ENCODE peak calls at places on chromosome 21, in nine cellular contexts. C is testis; A is HFFc6; Q is brain microvascular endothelial cell; L is suprapubic skin; X is heart right ventricle; K is NCI-H510A; I is CD4-positive, alpha-beta T cell; J is putamen. V is an unnamed sample.
A peak's percentile ranks its signal among the peaks of the same experiment; 100 is the strongest.

GRCh38 chr21:38254970-38255369 is 1.8 kb upstream of the KCNJ15 start:
- DNase-seq in C (no peak), A (no peak), Q (no peak), L (no peak), X (no peak), K (no peak), I (no peak), J (no peak), V (no peak)

GRCh38 chr21:33761104-33762036 is 119.1 kb downstream of the ITSN1 start:
- DNase-seq in C (no peak), A (peak; percentile 96), Q (peak; percentile 95), L (no peak), X (no peak), K (peak; percentile 50), I (no peak), J (peak; percentile 32), V (peak; percentile 97)

GRCh38 chr21:45295576-45296365 is 8.1 kb upstream of the POFUT2 start:
- DNase-seq in C (peak; percentile 10), A (peak; percentile 89), Q (peak; percentile 75), L (peak; percentile 43), X (no peak), K (no peak), I (no peak), J (no peak), V (no peak)

GRCh38 chr21:46027855-46028493 is 46.4 kb downstream of the COL6A1 start:
- DNase-seq in C (peak; percentile 59), A (no peak), Q (no peak), L (no peak), X (peak; percentile 18), K (no peak), I (no peak), J (no peak), V (no peak)

GRCh38 chr21:42779431-42779861 is 99.9 kb downstream of the WDR4 start:
- DNase-seq in C (no peak), A (no peak), Q (no peak), L (no peak), X (no peak), K (no peak), I (no peak), J (no peak), V (no peak)

GRCh38 chr21:46504681-46505080 is 46.0 kb downstream of the DIP2A start:
- DNase-seq in C (no peak), A (no peak), Q (no peak), L (no peak), X (no peak), K (no peak), I (no peak), J (peak; percentile 75), V (no peak)

GRCh38 chr21:45615145-45615711 is 28.3 kb upstream of the PCBP3 start:
- DNase-seq in C (no peak), A (no peak), Q (peak; percentile 63), L (peak; percentile 58), X (no peak), K (no peak), I (peak; percentile 77), J (peak; percentile 8), V (no peak)

GRCh38 chr21:38797470-38797869 is 8.3 kb upstream of the ETS2 start:
- DNase-seq in C (no peak), A (peak; percentile 18), Q (no peak), L (no peak), X (no peak), K (no peak), I (no peak), J (no peak), V (peak; percentile 89)